ENCODE peak calls at places on chromosomes 7 and 10, in eight cellular contexts. G is pancreas, R is right cardiac atrium, D is neural progenitor cell, Q is PC-3, X is psoas muscle, I is tibial artery, O is fibroblast of lung. F is an unnamed sample.
A peak's percentile ranks its signal among the peaks of the same experiment; 100 is the strongest.

GRCh38 chr10:124728071-124728829 is 15.9 kb downstream of the FAM53B start:
- DNase-seq in O (peak; percentile 36), Q (no peak), G (no peak), D (no peak), X (peak; percentile 82), R (no peak), I (peak; percentile 73), F (peak; percentile 79)

GRCh38 chr10:74548676-74549075 is 277.7 kb upstream of the KAT6B start:
- DNase-seq in X (no peak), O (no peak), G (no peak), D (no peak), R (no peak), I (no peak), Q (peak; percentile 100), F (no peak)

GRCh38 chr7:48292949-48293348 is 121.7 kb downstream of the ABCA13 start:
- DNase-seq in X (no peak), Q (no peak), R (no peak), G (no peak), D (no peak), I (no peak), O (no peak), F (no peak)

GRCh38 chr7:6600093-6600492 is 10.3 kb downstream of the INTS15 start:
- DNase-seq in I (no peak), G (no peak), Q (no peak), X (no peak), D (no peak), O (no peak), R (no peak), F (no peak)

GRCh38 chr7:41136551-41136950 is 566.3 kb downstream of the INHBA start:
- DNase-seq in D (no peak), I (no peak), G (peak; percentile 15), R (no peak), O (no peak), Q (no peak), X (no peak), F (no peak)

GRCh38 chr7:124318716-124319115 is 285.8 kb upstream of the TMEM229A start:
- DNase-seq in X (no peak), G (no peak), I (no peak), D (no peak), Q (peak; percentile 71), R (no peak), O (peak; percentile 58), F (no peak)

GRCh38 chr10:110527731-110528171 is 30.0 kb downstream of the DUSP5 start:
- DNase-seq in Q (no peak), O (no peak), D (no peak), X (no peak), I (no peak), R (no peak), G (no peak), F (no peak)

GRCh38 chr10:83625831-83626360 is 513.4 kb upstream of the GHITM start:
- DNase-seq in I (no peak), G (no peak), Q (no peak), R (no peak), O (no peak), D (no peak), X (no peak), F (no peak)

GRCh38 chr10:133471300-133472109 is 17.8 kb downstream of the SCART1 start:
- DNase-seq in Q (no peak), X (no peak), R (no peak), D (no peak), G (no peak), I (no peak), O (no peak), F (no peak)

GRCh38 chr7:80711521-80711920 is 73.1 kb downstream of the CD36 start:
- DNase-seq in Q (peak; percentile 49), D (no peak), O (peak; percentile 23), I (no peak), X (peak; percentile 64), R (no peak), G (no peak), F (no peak)

GRCh38 chr7:142808461-142808801 is 37.7 kb downstream of the PRSS2 start:
- DNase-seq in Q (peak; percentile 46), I (no peak), D (no peak), O (no peak), R (no peak), G (no peak), X (no peak), F (no peak)

GRCh38 chr7:28573059-28573553 is 160.8 kb downstream of the CREB5 start:
- DNase-seq in O (peak; percentile 40), I (no peak), R (no peak), D (no peak), G (peak; percentile 51), X (no peak), Q (peak; percentile 88), F (no peak)

GRCh38 chr10:33986515-33986914 is 652.0 kb upstream of the NRP1 start:
- DNase-seq in O (no peak), R (no peak), X (no peak), G (no peak), Q (no peak), I (no peak), D (no peak), F (no peak)

GRCh38 chr7:48090095-48090805 is 1.2 kb downstream of the UPP1 start:
- DNase-seq in I (no peak), G (peak; percentile 49), X (peak; percentile 66), R (peak; percentile 48), Q (peak; percentile 41), O (peak; percentile 29), D (peak; percentile 83), F (peak; percentile 89)

GRCh38 chr10:29160110-29160669 is 128.7 kb upstream of the LYZL1 start:
- DNase-seq in G (no peak), I (no peak), D (no peak), O (peak; percentile 69), R (no peak), X (no peak), Q (peak; percentile 84), F (no peak)

GRCh38 chr7:88233828-88234227 is 14.0 kb upstream of the SRI start:
- DNase-seq in X (no peak), G (no peak), O (no peak), I (no peak), Q (no peak), R (no peak), D (no peak), F (no peak)

GRCh38 chr7:156094350-156095146 is 282.3 kb upstream of the SHH start:
- DNase-seq in I (peak; percentile 48), R (no peak), O (no peak), X (no peak), D (no peak), G (no peak), Q (no peak), F (no peak)

GRCh38 chr7:30029696-30030095 is 1.5 kb downstream of the PLEKHA8 start:
- DNase-seq in I (no peak), Q (no peak), O (no peak), R (no peak), X (no peak), G (no peak), D (peak; percentile 23), F (no peak)

GRCh38 chr7:2024227-2024918 is 208.4 kb downstream of the MAD1L1 start:
- DNase-seq in X (peak; percentile 48), D (no peak), Q (no peak), O (no peak), I (peak; percentile 65), G (peak; percentile 3), R (no peak), F (peak; percentile 58)

GRCh38 chr10:71801357-71801756 is 28.0 kb upstream of the VSIR start:
- DNase-seq in R (no peak), X (no peak), O (no peak), G (no peak), I (no peak), D (no peak), Q (no peak), F (peak; percentile 37)

GRCh38 chr10:117720931-117721826 is 178.6 kb downstream of the EMX2 start:
- DNase-seq in X (no peak), Q (no peak), G (no peak), R (no peak), D (peak; percentile 78), O (no peak), I (no peak), F (no peak)

GRCh38 chr7:73387221-73387828 is 46.3 kb upstream of the FZD9 start:
- DNase-seq in X (no peak), I (no peak), R (no peak), D (no peak), Q (no peak), O (no peak), G (no peak), F (no peak)

GRCh38 chr7:73387908-73388414 is 45.6 kb upstream of the FZD9 start:
- DNase-seq in Q (no peak), X (no peak), I (no peak), O (no peak), R (no peak), G (no peak), D (no peak), F (no peak)

GRCh38 chr7:73382938-73383503 is 50.6 kb upstream of the FZD9 start:
- DNase-seq in X (no peak), O (no peak), Q (no peak), G (no peak), I (no peak), R (no peak), D (no peak), F (no peak)
- H3K9me3 ChIP-seq in X (peaks cover 13% of the 10 kb centered on the region), O (no peaks in the 10 kb centered on the region), Q (peaks cover 9% of the 10 kb centered on the region), G (no peaks in the 10 kb centered on the region), I (peaks cover 21% of the 10 kb centered on the region), R (no peaks in the 10 kb centered on the region), D (peaks cover 11% of the 10 kb centered on the region), F (peaks cover 39% of the 10 kb centered on the region)

GRCh38 chr7:4025694-4026615 is 656.1 kb upstream of the FOXK1 start:
- DNase-seq in Q (no peak), G (no peak), I (peak; percentile 76), X (no peak), O (no peak), D (no peak), R (no peak), F (no peak)
- H3K9me3 ChIP-seq in Q (no peaks in the 10 kb centered on the region), G (no peaks in the 10 kb centered on the region), I (no peaks in the 10 kb centered on the region), X (no peaks in the 10 kb centered on the region), O (no peaks in the 10 kb centered on the region), D (no peaks in the 10 kb centered on the region), R (no peaks in the 10 kb centered on the region), F (no peaks in the 10 kb centered on the region)

GRCh38 chr10:37813763-37814162 is 43.6 kb downstream of the ZNF248 start:
- DNase-seq in Q (no peak), I (no peak), X (no peak), G (no peak), D (no peak), O (no peak), R (no peak), F (no peak)

GRCh38 chr10:37816290-37816689 is 41.1 kb downstream of the ZNF248 start:
- DNase-seq in G (no peak), I (no peak), O (no peak), D (no peak), R (no peak), Q (no peak), X (no peak), F (no peak)

DNA sequence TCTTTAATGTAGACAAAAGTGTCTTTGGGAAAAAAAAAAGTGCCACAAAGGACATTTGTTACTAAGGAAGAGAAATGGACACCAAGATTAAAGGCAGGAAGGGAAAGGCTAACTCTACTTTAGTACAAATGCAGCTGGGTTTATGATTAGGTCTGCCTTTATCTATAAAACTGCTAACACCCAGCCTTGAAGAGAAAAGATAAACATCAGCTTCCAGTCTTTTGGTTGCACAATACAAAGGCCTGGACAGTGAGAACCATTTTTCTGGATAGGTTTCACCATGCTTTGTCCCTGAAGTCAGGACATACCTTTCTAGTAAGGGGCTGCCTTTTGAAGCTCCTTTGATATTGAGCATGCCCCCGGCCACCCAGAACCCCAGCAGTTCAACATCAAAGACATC is 45.1 kb downstream of the ZNF248 start:
- DNase-seq in Q (no peak), R (no peak), D (no peak), X (no peak), G (no peak), O (no peak), I (no peak), F (no peak)
- H3K9me3 ChIP-seq in Q (peaks cover 42% of the 10 kb centered on the region), R (no peaks in the 10 kb centered on the region), D (peaks cover 33% of the 10 kb centered on the region), X (peaks cover 54% of the 10 kb centered on the region), G (peaks cover 4% of the 10 kb centered on the region), O (no peaks in the 10 kb centered on the region), I (peaks cover 70% of the 10 kb centered on the region), F (peaks cover 5% of the 10 kb centered on the region)

GRCh38 chr7:64875658-64876406 is 27.2 kb upstream of the ZNF273 start:
- DNase-seq in R (no peak), I (no peak), O (no peak), X (no peak), G (no peak), D (no peak), Q (no peak), F (no peak)
- H3K9me3 ChIP-seq in R (no peaks in the 10 kb centered on the region), I (no peaks in the 10 kb centered on the region), O (no peaks in the 10 kb centered on the region), X (no peaks in the 10 kb centered on the region), G (no peaks in the 10 kb centered on the region), D (no peaks in the 10 kb centered on the region), Q (peaks cover 5% of the 10 kb centered on the region), F (peaks cover 19% of the 10 kb centered on the region)

F was measured in spleen.